ENCODE peak calls at places on chromosomes 16 and 17, in nine cellular contexts. L is left lung; M is H54; X is mammary epithelial cell; A is GDM1; I is B cell; Y is effector memory CD8-positive, alpha-beta T cell; Q is cerebellar nuclear complex; T is GM18507. G is an unnamed sample.

GRCh38 chr17:30188211-30188939 is 47.1 kb downstream of the SLC6A4 start:
- DNase-seq in L (no peak), M (no peak), X (peak; percentile 14), A (no peak), I (no peak), Y (no peak), Q (no peak), T (no peak), G (no peak)

GRCh38 chr16:73196670-73197069 is 148.7 kb upstream of the ZFHX3 start:
- DNase-seq in L (no peak), M (peak; percentile 57), X (peak; percentile 43), A (peak; percentile 30), I (peak; percentile 39), Y (no peak), Q (no peak), T (peak; percentile 36), G (no peak)

GRCh38 chr17:27635275-27635823 is 4.4 kb downstream of the LGALS9 start:
- DNase-seq in L (no peak), M (no peak), X (no peak), A (peak; percentile 75), I (peak; percentile 76), Y (no peak), Q (no peak), T (no peak), G (no peak)

GRCh38 chr17:49071106-49071505 is 61.5 kb upstream of the B4GALNT2 start:
- DNase-seq in L (no peak), M (no peak), X (no peak), A (no peak), I (no peak), Y (no peak), Q (no peak), T (no peak), G (no peak)

GRCh38 chr17:55540414-55541091 is 29.3 kb upstream of the SMIM36 start:
- DNase-seq in L (no peak), M (no peak), X (peak; percentile 63), A (no peak), I (no peak), Y (no peak), Q (no peak), T (no peak), G (no peak)

GRCh38 chr17:40004712-40005111 is 10.5 kb upstream of the CSF3 start:
- DNase-seq in L (no peak), M (no peak), X (no peak), A (no peak), I (no peak), Y (no peak), Q (no peak), T (no peak), G (no peak)

GRCh38 chr16:27722892-27723450 is 173.0 kb downstream of the KATNIP start:
- DNase-seq in L (no peak), M (no peak), X (no peak), A (no peak), I (no peak), Y (no peak), Q (no peak), T (no peak), G (no peak)

GRCh38 chr17:50837980-50838954 is 2.9 kb downstream of the WFIKKN2 start:
- DNase-seq in L (no peak), M (no peak), X (no peak), A (no peak), I (no peak), Y (no peak), Q (no peak), T (no peak), G (no peak)

GRCh38 chr17:57109393-57110151 is 24.5 kb downstream of the AKAP1 start:
- DNase-seq in L (no peak), M (no peak), X (no peak), A (no peak), I (no peak), Y (no peak), Q (no peak), T (no peak), G (no peak)

GRCh38 chr17:4104506-4104905 is 38.3 kb downstream of the ZZEF1 start:
- DNase-seq in L (no peak), M (no peak), X (no peak), A (no peak), I (no peak), Y (no peak), Q (peak; percentile 39), T (no peak), G (no peak)

GRCh38 chr17:28575126-28575795 is 1.4 kb downstream of the ALDOC start:
- DNase-seq in L (no peak), M (no peak), X (no peak), A (no peak), I (no peak), Y (no peak), Q (peak; percentile 28), T (no peak), G (no peak)

GRCh38 chr16:85664580-85665372 is 24.0 kb downstream of the GINS2 start:
- DNase-seq in L (peak; percentile 47), M (no peak), X (no peak), A (no peak), I (no peak), Y (no peak), Q (no peak), T (no peak), G (no peak)

GRCh38 chr17:42886283-42887176 is 14.1 kb upstream of the G6PC1 start:
- DNase-seq in L (no peak), M (no peak), X (no peak), A (peak; percentile 65), I (no peak), Y (no peak), Q (no peak), T (no peak), G (no peak)

GRCh38 chr17:82972836-82973372 is 106.5 kb upstream of the METRNL start:
- DNase-seq in L (no peak), M (no peak), X (no peak), A (no peak), I (no peak), Y (no peak), Q (no peak), T (no peak), G (no peak)

GRCh38 chr17:40558651-40559015 is 6.6 kb downstream of the CCR7 start:
- DNase-seq in L (no peak), M (no peak), X (no peak), A (no peak), I (no peak), Y (no peak), Q (no peak), T (no peak), G (peak; percentile 6)

GRCh38 chr17:44829558-44830358 is at the start of gene GJC1:
- DNase-seq in L (peak; percentile 81), M (peak; percentile 74), X (peak; percentile 45), A (no peak), I (peak; percentile 51), Y (no peak), Q (no peak), T (no peak), G (peak; percentile 42)

GRCh38 chr17:76900723-76901122 is 32.5 kb downstream of the MGAT5B start:
- DNase-seq in L (no peak), M (no peak), X (no peak), A (no peak), I (no peak), Y (no peak), Q (no peak), T (no peak), G (no peak)

GRCh38 chr17:27481327-27481726 is 25.1 kb downstream of the KSR1 start:
- DNase-seq in L (no peak), M (no peak), X (no peak), A (peak; percentile 57), I (peak; percentile 47), Y (peak; percentile 51), Q (no peak), T (no peak), G (no peak)

GRCh38 chr16:31423801-31424200 is 4.4 kb downstream of the COX6A2 start:
- DNase-seq in L (no peak), M (no peak), X (no peak), A (no peak), I (no peak), Y (no peak), Q (no peak), T (no peak), G (no peak)

GRCh38 chr16:84513111-84514065 is 8.9 kb upstream of the MEAK7 start:
- DNase-seq in L (no peak), M (peak; percentile 49), X (no peak), A (no peak), I (no peak), Y (no peak), Q (no peak), T (no peak), G (no peak)

G was measured in progenitor cell of endocrine pancreas.